ENCODE peak calls at places on chromosomes 2 and 18, in nine cellular contexts. Z is spleen, U is activated B cell treated with CpG ODN at 0.5 μM for 24 hours, J is cardiac fibroblast, E is GM12865, Q is HL-60, G is fibroblast of the aortic adventitia, M is GM13976, A is dorsolateral prefrontal cortex. P is an unnamed sample.

GRCh38 chr2:84283496-84283895 is 175.6 kb downstream of the SUCLG1 start:
- DNase-seq in Z (no peak), U (no peak), J (no peak), E (no peak), Q (no peak), G (no peak), M (no peak), A (no peak), P (no peak)

GRCh38 chr2:8987413-8987812 is 16.1 kb downstream of the MBOAT2 start:
- DNase-seq in Z (no peak), U (no peak), J (peak; percentile 71), E (no peak), Q (no peak), G (peak; percentile 85), M (no peak), A (no peak), P (no peak)

GRCh38 chr2:206565666-206566065 is 76.6 kb upstream of the FAM237A start:
- DNase-seq in Z (no peak), U (no peak), J (no peak), E (no peak), Q (no peak), G (no peak), M (no peak), A (peak; percentile 34), P (no peak)

GRCh38 chr18:79850731-79851130 is 53.0 kb downstream of the KCNG2 start:
- DNase-seq in Z (peak; percentile 68), U (no peak), J (no peak), E (no peak), Q (no peak), G (no peak), M (no peak), A (no peak), P (no peak)

GRCh38 chr2:152466041-152466440 is 131.1 kb downstream of the FMNL2 start:
- DNase-seq in Z (no peak), U (no peak), J (peak; percentile 50), E (peak; percentile 75), Q (no peak), G (no peak), M (no peak), A (no peak), P (peak; percentile 65)

GRCh38 chr2:19114126-19114525 is 244.3 kb downstream of the OSR1 start:
- DNase-seq in Z (no peak), U (no peak), J (no peak), E (no peak), Q (no peak), G (no peak), M (no peak), A (no peak), P (peak; percentile 68)

GRCh38 chr18:13543811-13544732 is 182.3 kb downstream of the FAM210A start:
- DNase-seq in Z (no peak), U (no peak), J (no peak), E (no peak), Q (no peak), G (no peak), M (no peak), A (no peak), P (no peak)

GRCh38 chr18:25053484-25053883 is 298.5 kb downstream of the ZNF521 start:
- DNase-seq in Z (no peak), U (no peak), J (no peak), E (no peak), Q (no peak), G (peak; percentile 31), M (no peak), A (no peak), P (no peak)

GRCh38 chr2:113128386-113128664 is 927 bp downstream of the IL1RN start:
- DNase-seq in Z (peak; percentile 58), U (no peak), J (no peak), E (no peak), Q (no peak), G (no peak), M (no peak), A (no peak), P (no peak)

DNA sequence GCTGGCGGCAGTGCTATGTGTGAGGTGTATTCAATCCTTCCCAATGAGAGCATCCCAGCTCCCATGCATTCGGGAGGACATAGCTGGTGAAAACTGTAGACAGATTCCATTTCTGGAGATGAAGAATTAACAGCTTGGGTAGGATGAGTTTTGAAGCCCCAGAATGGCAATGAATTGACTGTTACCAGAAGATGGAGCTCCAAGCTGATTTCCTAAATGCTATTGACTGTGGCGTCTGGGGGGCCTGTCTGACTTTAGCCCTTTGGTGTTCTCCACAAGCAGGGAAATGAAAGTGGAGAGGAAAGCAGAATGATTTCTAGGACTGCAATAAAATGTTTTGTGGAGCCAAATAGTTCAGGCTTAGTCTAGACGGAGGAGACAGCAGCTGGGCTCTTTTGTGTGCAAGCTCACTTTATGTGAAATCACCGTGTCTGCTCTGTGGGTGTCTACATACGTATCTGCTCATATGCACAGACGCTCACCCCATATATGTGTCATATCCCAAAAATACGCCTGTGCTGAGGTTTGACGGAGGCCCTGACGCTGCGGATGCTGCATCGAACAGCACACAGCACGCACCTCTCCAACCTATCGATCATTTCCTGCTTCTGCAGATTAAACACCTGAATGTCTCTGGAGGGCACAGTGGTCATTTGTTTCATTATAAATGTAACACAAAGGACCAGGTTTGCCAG is 166.4 kb upstream of the PXDN start:
- DNase-seq in Z (no peak), U (no peak), J (peak; percentile 18), E (no peak), Q (no peak), G (peak; percentile 3), M (no peak), A (peak; percentile 29), P (peak; percentile 92)
- TF ChIP-seq CTCF in Z (peak; percentile 50), U (no peak), J (no peak), E (no peak), Q (no peak), G (no peak), M (no peak), A (peak; percentile 67), P (peak; percentile 84)

GRCh38 chr2:107380912-107381311 is 445.8 kb upstream of the RGPD4 start:
- DNase-seq in Z (no peak), U (no peak), J (no peak), E (no peak), Q (no peak), G (no peak), M (no peak), A (no peak), P (no peak)
- TF ChIP-seq CTCF in Z (no peak), U (no peak), J (no peak), E (no peak), Q (no peak), G (no peak), M (no peak), A (no peak), P (no peak)

DNA sequence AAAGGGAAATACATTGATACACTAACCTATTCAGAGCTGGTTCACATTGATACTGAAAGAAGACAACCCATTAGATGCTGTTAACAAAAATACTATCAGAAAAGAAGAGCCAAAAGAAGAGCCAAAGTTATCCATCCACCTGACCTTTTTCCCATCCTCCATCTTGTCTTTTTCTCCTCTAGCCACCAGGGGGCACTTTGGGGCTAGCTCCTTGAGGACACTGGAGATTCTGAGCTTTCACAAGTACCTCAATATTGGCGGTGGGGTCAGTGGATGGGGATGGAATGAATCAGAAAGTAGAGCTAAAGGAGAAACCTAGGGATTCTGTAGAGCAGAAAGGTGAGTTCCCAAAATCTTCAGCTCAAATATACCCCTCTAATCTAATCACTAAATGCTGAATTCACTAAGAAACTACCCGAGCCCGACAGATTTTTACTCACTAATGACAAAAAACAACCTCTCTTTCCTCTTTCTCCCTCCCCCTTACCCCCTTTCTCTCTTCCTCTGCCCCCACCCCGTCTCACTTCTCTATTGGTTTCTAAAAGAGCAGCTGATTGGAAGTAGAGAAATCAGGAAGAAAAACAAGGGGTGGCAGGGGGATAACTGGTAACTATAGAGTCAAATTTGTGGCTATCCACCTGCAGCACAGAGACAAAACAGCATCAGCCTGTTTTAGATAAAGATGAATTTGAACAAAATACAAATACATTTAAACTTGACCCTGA is 203.3 kb downstream of the TCF4 start:
- DNase-seq in Z (no peak), U (no peak), J (peak; percentile 77), E (peak; percentile 42), Q (peak; percentile 10), G (peak; percentile 57), M (peak; percentile 28), A (no peak), P (peak; percentile 74)
- TF ChIP-seq CTCF in Z (peak; percentile 57), U (no peak), J (peak; percentile 84), E (peak; percentile 52), Q (peak; percentile 52), G (peak; percentile 74), M (peak; percentile 28), A (peak; percentile 69), P (peak; percentile 92)

DNA sequence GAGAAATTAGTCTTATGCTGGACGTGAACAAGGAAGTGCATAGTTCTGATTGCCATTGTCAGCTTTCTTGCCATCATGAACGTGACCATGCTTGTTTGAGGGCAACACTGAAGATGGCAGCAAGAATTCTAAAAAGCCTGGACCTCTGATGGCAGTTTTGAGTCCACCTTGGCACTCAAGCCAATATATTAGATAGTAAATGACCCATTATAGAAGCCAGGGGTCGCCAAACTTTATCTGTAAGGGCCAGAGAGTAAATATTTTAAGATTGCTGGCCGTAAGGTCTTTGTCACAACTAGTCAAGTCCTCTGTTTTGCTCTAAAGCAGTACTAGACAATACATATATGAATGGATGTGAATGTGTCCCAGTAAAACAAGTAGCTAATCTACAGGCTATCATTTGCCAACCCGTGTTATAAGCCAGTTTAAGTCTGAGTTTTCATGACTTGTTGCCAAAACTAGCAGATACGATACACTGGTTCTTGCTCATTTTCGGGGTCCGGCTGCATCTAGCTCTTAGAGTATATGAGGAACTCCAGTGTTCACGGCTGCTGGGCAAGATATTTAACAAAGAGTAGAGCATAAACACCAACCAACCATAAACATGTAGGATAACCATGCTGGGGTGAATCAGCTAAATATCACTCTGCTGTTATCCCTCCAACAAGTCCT is 73.1 kb upstream of the PELI1 start:
- DNase-seq in Z (no peak), U (no peak), J (no peak), E (no peak), Q (no peak), G (no peak), M (no peak), A (no peak), P (no peak)
- TF ChIP-seq CTCF in Z (no peak), U (no peak), J (no peak), E (no peak), Q (no peak), G (no peak), M (no peak), A (no peak), P (no peak)

GRCh38 chr2:67215214-67215613 is 181.9 kb upstream of the ETAA1 start:
- DNase-seq in Z (no peak), U (no peak), J (peak; percentile 79), E (peak; percentile 6), Q (no peak), G (peak; percentile 59), M (no peak), A (no peak), P (peak; percentile 83)
- TF ChIP-seq CTCF in Z (no peak), U (no peak), J (peak; percentile 83), E (peak; percentile 27), Q (no peak), G (peak; percentile 60), M (peak; percentile 20), A (no peak), P (peak; percentile 70)

DNA sequence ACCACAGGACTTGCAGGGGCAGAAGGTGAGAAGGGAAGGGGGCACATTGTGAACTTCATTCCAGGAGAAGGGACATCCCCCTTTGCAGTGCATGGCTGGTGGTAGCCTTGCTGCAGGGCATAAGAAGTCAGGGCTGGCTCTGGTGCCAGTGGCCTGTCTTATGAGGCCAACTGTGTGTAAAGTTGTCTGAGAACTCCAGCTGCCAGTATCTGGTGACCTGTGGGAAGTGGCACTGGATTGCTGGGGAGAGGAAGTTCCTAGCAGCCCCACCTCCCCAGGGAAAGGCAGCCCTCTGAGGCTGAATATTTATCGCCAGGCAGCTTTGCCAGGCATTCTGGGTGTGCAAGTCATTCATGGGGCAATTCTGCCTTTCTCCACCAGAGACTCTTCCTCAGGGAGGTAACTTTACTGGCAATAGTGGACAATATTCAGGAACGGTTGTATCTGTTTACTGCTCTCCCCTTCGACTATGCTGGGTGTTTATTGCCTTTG is 12.2 kb downstream of the TRPM8 start:
- DNase-seq in Z (no peak), U (no peak), J (no peak), E (no peak), Q (no peak), G (no peak), M (no peak), A (no peak), P (peak; percentile 23)
- TF ChIP-seq CTCF in Z (no peak), U (no peak), J (no peak), E (no peak), Q (no peak), G (no peak), M (no peak), A (no peak), P (peak; percentile 31)

P was measured in choroid plexus epithelial cell.